ENCODE peak calls at places on chromosomes 1 and 21, in four cellular contexts. One of them, this sample, is unnamed.

GRCh38 chr1:234408757-234409156 is 35.5 kb downstream of the COA6 start:
- DNase-seq in GM12878: no peak
- DNase-seq in K562: no peak
- DNase-seq in WTC11: no peak
- DNase-seq in this sample: no peak

GRCh38 chr1:19825298-19825697 is 10.2 kb upstream of the RNF186 start:
- DNase-seq in WTC11: peak; percentile 70
- DNase-seq in GM12878: no peak
- DNase-seq in K562: no peak
- DNase-seq in this sample: peak; percentile 25

GRCh38 chr21:8991968-8992621 is 1529.3 kb upstream of the TPTE start:
- DNase-seq in WTC11: no peak
- DNase-seq in GM12878: no peak
- DNase-seq in K562: peak; percentile 40
- DNase-seq in this sample: no peak

GRCh38 chr1:47527653-47528272 is 89.9 kb downstream of the FOXD2 start:
- DNase-seq in K562: peak; percentile 30
- DNase-seq in GM12878: no peak
- DNase-seq in WTC11: peak; percentile 74
- DNase-seq in this sample: peak; percentile 12

GRCh38 chr1:68506386-68506785 is 9.5 kb upstream of the DEPDC1 start:
- DNase-seq in GM12878: no peak
- DNase-seq in WTC11: no peak
- DNase-seq in K562: no peak
- DNase-seq in this sample: no peak

GRCh38 chr1:212457740-212458338 is 25.1 kb downstream of the NENF start:
- DNase-seq in K562: peak; percentile 71
- DNase-seq in WTC11: peak; percentile 85
- DNase-seq in GM12878: no peak
- DNase-seq in this sample: peak; percentile 23

GRCh38 chr1:204751883-204752687 is 66.5 kb upstream of the LRRN2 start:
- DNase-seq in K562: peak; percentile 52
- DNase-seq in WTC11: peak; percentile 73
- DNase-seq in GM12878: no peak
- DNase-seq in this sample: peak; percentile 31

GRCh38 chr21:15514073-15514946 is 215.5 kb upstream of the USP25 start:
- DNase-seq in GM12878: peak; percentile 45
- DNase-seq in WTC11: no peak
- DNase-seq in K562: no peak
- DNase-seq in this sample: peak; percentile 94

GRCh38 chr1:11311816-11312755 is 39.1 kb downstream of the UBIAD1 start:
- DNase-seq in GM12878: no peak
- DNase-seq in WTC11: no peak
- DNase-seq in K562: no peak
- DNase-seq in this sample: no peak

GRCh38 chr1:10692401-10693021 is 103.9 kb downstream of the CASZ1 start:
- DNase-seq in GM12878: no peak
- DNase-seq in K562: peak; percentile 59
- DNase-seq in WTC11: no peak
- DNase-seq in this sample: peak; percentile 53

GRCh38 chr21:17438642-17439041 is 74.2 kb upstream of the CXADR start:
- DNase-seq in K562: no peak
- DNase-seq in GM12878: no peak
- DNase-seq in WTC11: peak; percentile 45
- DNase-seq in this sample: peak; percentile 87

GRCh38 chr1:36023098-36023769 is 60.7 kb upstream of the TEKT2 start:
- DNase-seq in WTC11: no peak
- DNase-seq in GM12878: peak; percentile 90
- DNase-seq in K562: no peak
- DNase-seq in this sample: no peak

GRCh38 chr1:234607091-234608025 is 2.6 kb downstream of the IRF2BP2 start:
- DNase-seq in WTC11: peak; percentile 17
- DNase-seq in GM12878: no peak
- DNase-seq in K562: peak; percentile 46
- DNase-seq in this sample: peak; percentile 64

GRCh38 chr1:182909578-182909977 is 43.4 kb downstream of the SHCBP1L start:
- DNase-seq in K562: no peak
- DNase-seq in WTC11: no peak
- DNase-seq in GM12878: no peak
- DNase-seq in this sample: peak; percentile 27

GRCh38 chr21:14114251-14114650 is 96.5 kb downstream of the LIPI start:
- DNase-seq in K562: no peak
- DNase-seq in GM12878: no peak
- DNase-seq in WTC11: peak; percentile 35
- DNase-seq in this sample: no peak

GRCh38 chr1:245516178-245516829 is 361.5 kb downstream of the KIF26B start:
- DNase-seq in WTC11: no peak
- DNase-seq in K562: peak; percentile 31
- DNase-seq in GM12878: no peak
- DNase-seq in this sample: peak; percentile 22

GRCh38 chr1:115753830-115754229 is 14.7 kb downstream of the CASQ2 start:
- DNase-seq in WTC11: no peak
- DNase-seq in GM12878: no peak
- DNase-seq in K562: no peak
- DNase-seq in this sample: no peak

GRCh38 chr1:220084460-220084859 is 5.1 kb downstream of the BPNT1 start:
- DNase-seq in GM12878: no peak
- DNase-seq in K562: no peak
- DNase-seq in WTC11: no peak
- DNase-seq in this sample: no peak

GRCh38 chr1:55727010-55727409 is 511.8 kb upstream of the USP24 start:
- DNase-seq in K562: no peak
- DNase-seq in GM12878: no peak
- DNase-seq in WTC11: no peak
- DNase-seq in this sample: no peak

GRCh38 chr1:107464827-107465226 is 324.0 kb downstream of the NTNG1 start:
- DNase-seq in WTC11: peak; percentile 33
- DNase-seq in GM12878: no peak
- DNase-seq in K562: no peak
- DNase-seq in this sample: no peak

GRCh38 chr1:170114916-170115315 is 30.8 kb upstream of the NTMT2 start:
- DNase-seq in GM12878: no peak
- DNase-seq in K562: no peak
- DNase-seq in WTC11: no peak
- DNase-seq in this sample: no peak

GRCh38 chr1:206001476-206001888 is 1.7 kb downstream of the RAB7B start:
- DNase-seq in K562: peak; percentile 86
- DNase-seq in GM12878: no peak
- DNase-seq in WTC11: no peak
- DNase-seq in this sample: no peak

GRCh38 chr1:9874959-9875635 is 35.0 kb downstream of the CTNNBIP1 start:
- DNase-seq in WTC11: peak; percentile 89
- DNase-seq in GM12878: peak; percentile 20
- DNase-seq in K562: peak; percentile 96
- DNase-seq in this sample: peak; percentile 68

GRCh38 chr1:21605964-21606705 is 63.0 kb downstream of the RAP1GAP start:
- DNase-seq in GM12878: no peak
- DNase-seq in K562: no peak
- DNase-seq in WTC11: no peak
- DNase-seq in this sample: no peak

GRCh38 chr1:44031051-44031899 is at the start of gene SLC6A9:
- DNase-seq in GM12878: no peak
- DNase-seq in WTC11: peak; percentile 72
- DNase-seq in K562: peak; percentile 73
- DNase-seq in this sample: peak; percentile 31

GRCh38 chr1:63643926-63644325 is 50.7 kb downstream of the PGM1 start:
- DNase-seq in K562: no peak
- DNase-seq in WTC11: no peak
- DNase-seq in GM12878: no peak
- DNase-seq in this sample: no peak

GRCh38 chr1:244196890-244197289 is 145.8 kb downstream of the ZBTB18 start:
- DNase-seq in GM12878: no peak
- DNase-seq in K562: no peak
- DNase-seq in WTC11: no peak
- DNase-seq in this sample: no peak

DNA sequence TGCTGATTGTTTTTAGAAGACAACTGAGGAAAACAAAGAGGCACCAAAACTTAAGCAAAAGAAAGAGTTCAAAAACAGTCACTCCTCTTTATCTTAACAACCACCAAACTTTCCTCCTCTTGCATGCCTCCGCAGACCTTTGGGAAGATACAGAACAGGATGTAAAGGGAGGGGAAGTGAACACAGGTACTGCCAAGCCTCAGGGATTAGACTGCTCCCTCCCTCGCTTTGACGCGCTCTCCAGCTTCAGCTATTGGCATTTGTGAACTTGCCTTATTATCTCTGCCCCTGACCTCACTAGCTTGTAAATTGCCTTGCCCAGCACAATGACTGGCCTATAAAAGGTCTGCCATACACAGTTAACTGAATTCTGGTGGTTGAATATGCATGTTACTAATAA is 4.8 kb upstream of the SRP9 start:
- DNase-seq in WTC11: no peak
- DNase-seq in GM12878: no peak
- DNase-seq in K562: no peak
- DNase-seq in this sample: no peak
- TF ChIP-seq CREM in WTC11: no peak
- TF ChIP-seq CREM in GM12878: no peak
- TF ChIP-seq CREM in K562: no peak
- TF ChIP-seq CREM in this sample: no peak

DNA sequence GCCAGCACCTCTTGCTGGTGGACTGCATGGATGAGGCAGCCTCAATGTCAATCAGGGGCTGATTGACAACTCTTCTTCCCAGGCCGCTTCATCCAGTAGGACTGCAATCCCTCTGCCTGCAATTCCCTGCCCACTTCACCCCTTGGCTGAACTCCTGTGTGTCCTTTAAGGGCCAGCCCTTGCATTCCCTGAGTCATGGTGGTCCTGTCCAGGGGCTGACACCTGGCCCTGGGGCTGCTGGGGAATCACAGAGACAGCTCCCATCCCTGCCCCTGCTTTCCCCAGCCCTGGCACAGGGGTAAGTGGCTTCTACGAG is 4.6 kb upstream of the EPS8L3 start:
- DNase-seq in WTC11: peak; percentile 2
- DNase-seq in GM12878: no peak
- DNase-seq in K562: no peak
- DNase-seq in this sample: no peak
- TF ChIP-seq CREM in WTC11: no peak
- TF ChIP-seq CREM in GM12878: no peak
- TF ChIP-seq CREM in K562: no peak
- TF ChIP-seq CREM in this sample: no peak

GRCh38 chr1:202014060-202014459 is 3.7 kb downstream of the ELF3 start:
- DNase-seq in GM12878: no peak
- DNase-seq in K562: no peak
- DNase-seq in WTC11: no peak
- DNase-seq in this sample: no peak

GRCh38 chr1:202013601-202014000 is 3.2 kb downstream of the ELF3 start:
- DNase-seq in GM12878: no peak
- DNase-seq in WTC11: no peak
- DNase-seq in K562: no peak
- DNase-seq in this sample: no peak

GRCh38 chr1:202015677-202015952 is 5.2 kb downstream of the ELF3 start:
- DNase-seq in WTC11: no peak
- DNase-seq in GM12878: no peak
- DNase-seq in K562: no peak
- DNase-seq in this sample: no peak

GRCh38 chr1:202016022-202016624 is 5.7 kb downstream of the ELF3 start:
- DNase-seq in WTC11: no peak
- DNase-seq in GM12878: no peak
- DNase-seq in K562: no peak
- DNase-seq in this sample: no peak

GRCh38 chr1:202014915-202015676 is 4.7 kb downstream of the ELF3 start:
- DNase-seq in GM12878: no peak
- DNase-seq in WTC11: no peak
- DNase-seq in K562: no peak
- DNase-seq in this sample: no peak
- TF ChIP-seq CREM in GM12878: no peak
- TF ChIP-seq CREM in WTC11: no peak
- TF ChIP-seq CREM in K562: no peak
- TF ChIP-seq CREM in this sample: no peak

GRCh38 chr21:42363331-42363730 is 3.0 kb downstream of the TFF1 start:
- DNase-seq in GM12878: no peak
- DNase-seq in WTC11: no peak
- DNase-seq in K562: no peak
- DNase-seq in this sample: no peak

GRCh38 chr21:42362700-42363099 is 3.6 kb downstream of the TFF1 start:
- DNase-seq in K562: no peak
- DNase-seq in WTC11: no peak
- DNase-seq in GM12878: no peak
- DNase-seq in this sample: no peak

GRCh38 chr21:42366292-42367010 is at the start of gene TFF1:
- DNase-seq in GM12878: no peak
- DNase-seq in WTC11: no peak
- DNase-seq in K562: no peak
- DNase-seq in this sample: peak; percentile 71

GRCh38 chr21:42365770-42366169 is 565 bp downstream of the TFF1 start:
- DNase-seq in GM12878: no peak
- DNase-seq in K562: no peak
- DNase-seq in WTC11: no peak
- DNase-seq in this sample: no peak

DNA sequence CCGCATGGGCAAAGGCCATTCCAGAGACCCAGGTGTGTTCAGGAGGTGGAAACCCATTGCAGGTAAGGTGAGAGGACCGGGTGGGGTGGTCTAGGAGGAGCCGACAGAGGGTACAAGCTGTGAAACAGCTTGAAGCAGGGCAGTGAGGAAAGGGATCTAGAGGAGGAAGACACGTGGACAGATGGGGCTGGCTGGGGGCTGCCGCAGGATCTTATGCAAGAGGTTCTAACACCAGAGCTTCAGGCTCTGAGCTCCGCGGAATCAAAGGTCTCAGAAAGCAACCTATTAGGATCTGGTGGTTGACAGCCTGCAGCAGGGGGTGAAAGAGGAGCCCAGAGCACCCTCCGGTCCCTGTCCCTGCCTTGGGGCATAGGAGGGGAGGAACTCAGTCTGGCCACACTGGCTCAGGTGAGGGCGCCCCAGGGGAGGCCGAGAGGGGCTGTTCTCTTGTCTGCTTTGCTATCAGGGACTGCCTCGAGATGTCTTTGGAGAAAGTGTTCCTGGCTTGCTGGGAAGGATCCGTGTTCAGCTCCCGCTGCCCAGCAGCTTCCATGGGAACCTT is 1.9 kb downstream of the TFF1 start:
- DNase-seq in WTC11: no peak
- DNase-seq in K562: no peak
- DNase-seq in GM12878: no peak
- DNase-seq in this sample: no peak
- TF ChIP-seq CREM in WTC11: no peak
- TF ChIP-seq CREM in K562: no peak
- TF ChIP-seq CREM in GM12878: no peak
- TF ChIP-seq CREM in this sample: no peak

This sample was measured in HepG2.